ENCODE peak calls at places on chromosome 6, in five cellular contexts. B is cardiac muscle cell; G is RWPE1; N is activated CD8-positive, alpha-beta T cell treated with anti-CD3 and anti-CD28 coated beads for 36 hours; M is AG10803. Y is an unnamed sample.

GRCh38 chr6:101391772-101392560 is 1.5 kb upstream of the GRIK2 start:
- DNase-seq in B (no peak), G (no peak), N (no peak), M (peak; percentile 52), Y (no peak)

GRCh38 chr6:7910654-7911344 is at the start of gene TXNDC5:
- DNase-seq in B (peak; percentile 85), G (peak; percentile 82), N (peak; percentile 64), M (peak; percentile 73), Y (peak; percentile 96)

GRCh38 chr6:65157025-65157424 is 550.0 kb downstream of the EYS start:
- DNase-seq in B (no peak), G (no peak), N (no peak), M (no peak), Y (no peak)

GRCh38 chr6:27667651-27668441 is 194.9 kb upstream of the ZNF184 start:
- DNase-seq in B (no peak), G (no peak), N (no peak), M (no peak), Y (no peak)

GRCh38 chr6:18528084-18528743 is 141.1 kb downstream of the RNF144B start:
- DNase-seq in B (peak; percentile 32), G (no peak), N (no peak), M (peak; percentile 11), Y (no peak)

GRCh38 chr6:142803027-142803426 is 141.9 kb downstream of the HIVEP2 start:
- DNase-seq in B (peak; percentile 25), G (no peak), N (no peak), M (peak; percentile 58), Y (no peak)

GRCh38 chr6:35094183-35094582 is 47.0 kb downstream of the TCP11 start:
- DNase-seq in B (peak; percentile 13), G (no peak), N (no peak), M (peak; percentile 21), Y (no peak)

GRCh38 chr6:113651920-113652319 is 205.2 kb upstream of the MARCKS start:
- DNase-seq in B (no peak), G (no peak), N (no peak), M (no peak), Y (no peak)

GRCh38 chr6:166800110-166800509 is 156.2 kb downstream of the RNASET2 start:
- DNase-seq in B (no peak), G (no peak), N (no peak), M (no peak), Y (no peak)

GRCh38 chr6:10412165-10412947 is 2.5 kb downstream of the TFAP2A start:
- DNase-seq in B (peak; percentile 71), G (peak; percentile 72), N (peak; percentile 57), M (peak; percentile 73), Y (peak; percentile 80)

GRCh38 chr6:684831-685636 is 7.9 kb downstream of the EXOC2 start:
- DNase-seq in B (peak; percentile 47), G (no peak), N (peak; percentile 58), M (peak; percentile 42), Y (peak; percentile 75)

GRCh38 chr6:41636803-41637178 is 1.5 kb upstream of the MDFI start:
- DNase-seq in B (peak; percentile 51), G (peak; percentile 92), N (no peak), M (no peak), Y (no peak)

GRCh38 chr6:106510090-106510970 is 119.0 kb downstream of the RTN4IP1 start:
- DNase-seq in B (peak; percentile 61), G (peak; percentile 69), N (peak; percentile 85), M (no peak), Y (peak; percentile 72)

GRCh38 chr6:159035891-159036290 is 8.9 kb downstream of the TAGAP start:
- DNase-seq in B (no peak), G (no peak), N (no peak), M (no peak), Y (no peak)

GRCh38 chr6:124963416-124964083 is 1.3 kb downstream of the RNF217 start:
- DNase-seq in B (peak; percentile 46), G (no peak), N (no peak), M (peak; percentile 64), Y (peak; percentile 15)

GRCh38 chr6:4637691-4638433 is 138.3 kb upstream of the CDYL start:
- DNase-seq in B (peak; percentile 53), G (peak; percentile 35), N (peak; percentile 72), M (peak; percentile 55), Y (peak; percentile 15)

GRCh38 chr6:112245511-112246203 is 8.7 kb downstream of the LAMA4 start:
- DNase-seq in B (peak; percentile 82), G (no peak), N (no peak), M (peak; percentile 97), Y (no peak)

GRCh38 chr6:1251198-1252155 is 60.4 kb upstream of the FOXQ1 start:
- DNase-seq in B (no peak), G (no peak), N (no peak), M (no peak), Y (no peak)

GRCh38 chr6:130178692-130179091 is 44.1 kb downstream of the SAMD3 start:
- DNase-seq in B (peak; percentile 85), G (peak; percentile 87), N (no peak), M (peak; percentile 81), Y (no peak)

GRCh38 chr6:157383471-157383870 is 2.5 kb downstream of the ZDHHC14 start:
- DNase-seq in B (no peak), G (no peak), N (no peak), M (no peak), Y (no peak)

GRCh38 chr6:157379656-157380457 is 1.1 kb upstream of the ZDHHC14 start:
- DNase-seq in B (peak; percentile 92), G (peak; percentile 85), N (peak; percentile 94), M (peak; percentile 87), Y (peak; percentile 91)

GRCh38 chr6:157380458-157380778 is 572 bp upstream of the ZDHHC14 start:
- DNase-seq in B (no peak), G (no peak), N (no peak), M (no peak), Y (peak; percentile 53)

GRCh38 chr6:157380779-157381561 is at the start of gene ZDHHC14:
- DNase-seq in B (peak; percentile 89), G (peak; percentile 73), N (peak; percentile 89), M (peak; percentile 84), Y (peak; percentile 94)

GRCh38 chr6:157381631-157382621 is 936 bp downstream of the ZDHHC14 start:
- DNase-seq in B (peak; percentile 60), G (peak; percentile 54), N (peak; percentile 69), M (peak; percentile 46), Y (peak; percentile 75)
- TF ChIP-seq CTCF in B (peak; percentile 18), G (peak; percentile 32), N (no peak), M (no peak), Y (no peak)

DNA sequence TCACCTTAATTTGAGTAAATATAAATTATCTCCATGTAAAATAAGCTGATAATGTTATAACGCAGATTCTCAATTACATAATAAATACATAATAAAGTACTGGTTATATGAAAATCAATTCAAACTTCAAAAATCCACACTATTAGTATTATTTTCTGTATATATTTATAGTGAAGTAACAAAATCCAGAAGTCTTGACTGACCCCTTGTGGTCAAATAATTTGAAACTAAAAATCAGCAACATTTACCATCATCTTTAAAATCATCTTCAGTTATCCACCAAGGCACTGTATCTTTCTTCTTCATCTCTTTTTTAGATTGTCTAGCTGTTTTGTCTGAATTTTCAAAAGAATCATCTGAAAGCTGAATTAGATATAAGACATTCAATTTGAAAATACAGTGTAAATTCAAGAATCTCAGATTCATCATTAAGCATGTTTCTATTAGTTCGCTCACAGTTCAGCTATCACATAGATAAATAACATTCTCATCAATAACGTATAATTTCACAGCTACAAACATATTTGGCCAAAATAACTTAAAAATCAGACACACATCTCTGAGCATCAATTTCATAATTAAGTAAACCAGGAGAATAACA is 6.5 kb downstream of the CEP162 start:
- DNase-seq in B (peak; percentile 54), G (no peak), N (no peak), M (peak; percentile 43), Y (no peak)
- TF ChIP-seq CTCF in B (peak; percentile 38), G (peak; percentile 67), N (peak; percentile 64), M (peak; percentile 62), Y (no peak)

GRCh38 chr6:128487055-128487454 is 33.3 kb downstream of the PTPRK start:
- DNase-seq in B (no peak), G (no peak), N (no peak), M (no peak), Y (no peak)
- TF ChIP-seq CTCF in B (peak; percentile 28), G (no peak), N (no peak), M (peak; percentile 18), Y (no peak)

GRCh38 chr6:33985947-33986346 is 159.9 kb downstream of the GRM4 start:
- DNase-seq in B (no peak), G (no peak), N (no peak), M (no peak), Y (no peak)
- TF ChIP-seq CTCF in B (no peak), G (no peak), N (no peak), M (no peak), Y (no peak)

DNA sequence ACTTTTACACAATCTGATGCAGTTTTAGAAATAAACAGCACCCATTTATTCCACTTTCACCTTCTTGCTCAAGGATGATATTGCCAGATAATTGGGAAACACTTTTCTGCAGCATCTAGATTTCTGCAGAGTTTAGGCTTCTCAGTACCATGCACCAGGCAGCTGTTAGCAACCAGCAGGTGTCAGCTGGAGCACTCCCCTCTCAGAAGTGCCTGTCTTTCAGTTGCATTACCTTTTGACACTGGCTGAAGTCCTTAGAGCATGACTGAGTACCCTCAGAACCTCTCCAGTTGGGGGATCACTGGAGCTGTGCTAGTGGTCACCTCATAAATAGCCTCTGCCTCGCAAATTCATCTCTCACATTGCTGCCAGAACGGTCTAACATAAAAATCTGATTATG is 91.2 kb downstream of the DNAH8 start:
- DNase-seq in B (no peak), G (no peak), N (no peak), M (no peak), Y (no peak)
- TF ChIP-seq CTCF in B (no peak), G (no peak), N (no peak), M (no peak), Y (no peak)

GRCh38 chr6:90583179-90583578 is 3.7 kb downstream of the MAP3K7 start:
- DNase-seq in B (no peak), G (no peak), N (no peak), M (no peak), Y (no peak)

GRCh38 chr6:90584636-90585255 is 2.1 kb downstream of the MAP3K7 start:
- DNase-seq in B (no peak), G (no peak), N (peak; percentile 6), M (peak; percentile 24), Y (no peak)

GRCh38 chr6:90586675-90587638 is at the start of gene MAP3K7:
- DNase-seq in B (peak; percentile 98), G (peak; percentile 91), N (peak; percentile 97), M (peak; percentile 97), Y (peak; percentile 84)

GRCh38 chr6:90578894-90579549 is 7.8 kb downstream of the MAP3K7 start:
- DNase-seq in B (no peak), G (no peak), N (no peak), M (no peak), Y (no peak)

DNA sequence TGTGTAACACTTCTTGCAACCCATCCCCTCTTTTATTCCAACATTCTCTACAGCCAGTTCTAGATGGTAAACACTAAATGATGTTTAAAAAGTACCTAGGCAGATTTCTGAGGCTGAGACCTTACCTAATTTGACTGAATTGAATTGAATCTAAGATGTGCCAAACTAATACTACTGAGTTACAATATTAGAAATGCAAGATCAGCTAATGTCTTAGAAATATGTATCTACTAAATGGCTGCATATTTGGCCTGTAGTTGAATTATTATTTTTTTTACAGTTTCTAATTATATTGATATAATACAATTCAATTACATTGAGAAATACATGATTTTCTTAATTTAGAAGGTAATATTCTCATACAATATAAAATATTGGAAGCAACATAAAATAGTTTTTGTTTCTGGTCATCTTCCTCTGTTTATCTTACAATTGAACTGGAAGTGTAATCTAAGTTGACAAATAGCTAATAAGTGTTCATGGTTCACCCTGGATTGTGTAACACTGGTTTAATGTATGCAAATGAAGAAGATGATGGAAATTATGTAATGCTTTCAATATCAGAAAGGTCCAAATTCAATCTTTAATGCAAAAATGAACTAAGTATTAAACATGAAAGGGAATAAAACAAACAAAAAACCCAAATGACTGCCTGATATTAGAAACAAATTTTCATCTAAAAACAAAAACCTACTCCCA is 2.9 kb downstream of the MAP3K7 start:
- DNase-seq in B (no peak), G (no peak), N (no peak), M (no peak), Y (no peak)
- TF ChIP-seq CTCF in B (no peak), G (no peak), N (no peak), M (no peak), Y (no peak)

Y was measured in GM20000.